ENCODE peak calls at places on chromosomes 1 and 21, in four cellular contexts. X is GM06990; O is WERI-Rb-1; F is CD8-positive, alpha-beta memory T cell. P is an unnamed sample. For H3K27me3, the result is how much of the 10 kb centered on the place peaks cover.

GRCh38 chr1:99781798-99782197 is 15.4 kb upstream of the FRRS1 start:
- DNase-seq in X (no peak), O (no peak), F (no peak), P (no peak)

GRCh38 chr1:200281451-200281850 is 128.4 kb downstream of the ZNF281 start:
- DNase-seq in X (no peak), O (no peak), F (no peak), P (no peak)

GRCh38 chr1:177948336-177948972 is 21.4 kb downstream of the SEC16B start:
- DNase-seq in X (no peak), O (peak), F (no peak), P (no peak)

GRCh38 chr1:221159608-221160007 is 280.4 kb downstream of the HLX start:
- DNase-seq in X (no peak), O (no peak), F (no peak), P (no peak)

GRCh38 chr1:93338426-93338825 is 7.3 kb upstream of the DR1 start:
- DNase-seq in X (no peak), O (no peak), F (no peak), P (peak)

GRCh38 chr1:228374711-228375577 is 31.7 kb downstream of the TRIM11 start:
- DNase-seq in X (no peak), O (no peak), F (no peak), P (peak)

GRCh38 chr1:147892731-147893214 is 9.8 kb upstream of the GJA8 start:
- DNase-seq in X (no peak), O (peak), F (peak), P (no peak)

GRCh38 chr1:147527941-147528936 is 13.1 kb upstream of the BCL9 start:
- DNase-seq in X (no peak), O (no peak), F (no peak), P (no peak)

GRCh38 chr1:61237147-61237546 is 154.8 kb downstream of the NFIA start:
- DNase-seq in X (no peak), O (no peak), F (no peak), P (no peak)

GRCh38 chr1:28144203-28145135 is 32.0 kb downstream of the PTAFR start:
- DNase-seq in X (peak), O (no peak), F (no peak), P (no peak)

GRCh38 chr1:231969078-231969477 is 342.5 kb downstream of the DISC1 start:
- DNase-seq in X (no peak), O (no peak), F (no peak), P (no peak)

DNA sequence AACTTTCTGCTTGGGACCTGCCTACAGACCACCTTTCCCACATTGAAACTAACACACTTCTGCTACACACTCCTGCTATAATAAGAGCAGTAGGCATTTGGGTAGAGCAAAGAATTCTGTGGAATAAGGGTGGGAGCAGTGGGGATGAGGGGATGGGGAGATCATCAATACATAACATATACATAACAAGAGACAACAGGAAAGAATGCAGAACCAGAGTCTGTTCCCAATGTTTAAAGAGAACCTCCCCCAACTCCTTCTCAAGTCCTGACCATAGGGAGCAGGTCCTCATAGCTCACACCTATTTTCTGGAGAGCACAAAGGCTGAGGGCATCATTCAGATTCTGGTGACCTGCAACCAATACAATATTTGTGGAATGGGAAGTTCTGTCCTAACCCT is 121.6 kb upstream of the BARHL2 start:
- DNase-seq in X (no peak), O (no peak), F (no peak), P (no peak)
- H3K27me3 ChIP-seq in X (under half), O (under half), F (half or more), P (under half)

GRCh38 chr21:42617476-42617875 is 35.9 kb upstream of the PDE9A start:
- DNase-seq in X (no peak), O (no peak), F (no peak), P (no peak)

GRCh38 chr21:42614811-42615342 is 38.5 kb upstream of the PDE9A start:
- DNase-seq in X (peak), O (peak), F (peak), P (no peak)

GRCh38 chr21:42616366-42617340 is 36.8 kb upstream of the PDE9A start:
- DNase-seq in X (no peak), O (no peak), F (no peak), P (no peak)

GRCh38 chr21:42614391-42614790 is 39.0 kb upstream of the PDE9A start:
- DNase-seq in X (no peak), O (no peak), F (peak), P (no peak)

GRCh38 chr21:42615924-42616323 is 37.5 kb upstream of the PDE9A start:
- DNase-seq in X (no peak), O (no peak), F (no peak), P (no peak)
- H3K27me3 ChIP-seq in X (under half), O (under half), F (under half), P (under half)

GRCh38 chr1:206107168-206107544 is 10.0 kb downstream of the AVPR1B start:
- DNase-seq in X (no peak), O (no peak), F (no peak), P (no peak)

GRCh38 chr1:206108635-206109034 is 8.6 kb downstream of the AVPR1B start:
- DNase-seq in X (no peak), O (no peak), F (no peak), P (no peak)

GRCh38 chr1:206103979-206104378 is 13.2 kb downstream of the AVPR1B start:
- DNase-seq in X (no peak), O (no peak), F (no peak), P (no peak)

GRCh38 chr1:206105612-206106011 is 11.6 kb downstream of the AVPR1B start:
- DNase-seq in X (no peak), O (no peak), F (no peak), P (no peak)

DNA sequence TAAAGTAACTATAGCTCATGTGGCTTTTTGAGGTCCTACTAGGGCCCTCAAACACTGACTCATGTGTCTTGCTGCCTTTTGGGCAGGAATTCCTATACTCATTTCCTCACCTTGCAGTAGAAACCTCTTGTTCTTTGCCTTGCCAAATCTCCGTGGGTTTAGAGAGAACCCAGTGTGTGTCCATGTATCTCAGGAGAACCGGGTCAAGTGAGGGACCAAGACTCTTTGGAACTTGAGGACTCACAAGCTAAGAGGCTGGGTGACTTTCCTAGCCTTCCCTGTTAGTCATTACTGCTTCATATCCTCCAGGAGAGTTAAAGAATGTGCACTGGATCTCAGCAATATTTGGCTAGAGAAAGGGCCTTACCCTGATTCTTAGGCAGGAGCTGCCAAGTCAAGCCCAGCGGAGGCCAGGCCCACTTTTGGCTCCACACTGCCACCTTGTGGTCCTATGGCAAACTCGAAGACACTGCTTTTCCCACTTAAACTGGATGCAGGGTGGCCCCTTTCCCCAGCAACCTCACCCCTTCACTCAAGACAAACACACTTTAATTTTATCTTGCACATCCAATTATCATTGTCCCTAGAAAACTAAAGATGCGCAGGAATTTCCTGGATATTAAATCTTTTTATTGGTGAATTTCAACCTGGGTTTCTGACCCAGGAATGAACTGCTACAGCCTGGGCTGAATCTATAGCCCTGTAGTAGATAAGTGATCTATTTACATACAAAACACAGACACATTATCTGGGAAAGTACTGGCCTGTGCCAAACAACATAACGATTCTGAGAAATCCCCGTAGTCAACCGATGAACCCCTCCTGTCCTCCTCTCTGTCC is 10.6 kb downstream of the AVPR1B start:
- DNase-seq in X (peak), O (peak), F (peak), P (peak)
- H3K27me3 ChIP-seq in X (under half), O (under half), F (under half), P (under half)

DNA sequence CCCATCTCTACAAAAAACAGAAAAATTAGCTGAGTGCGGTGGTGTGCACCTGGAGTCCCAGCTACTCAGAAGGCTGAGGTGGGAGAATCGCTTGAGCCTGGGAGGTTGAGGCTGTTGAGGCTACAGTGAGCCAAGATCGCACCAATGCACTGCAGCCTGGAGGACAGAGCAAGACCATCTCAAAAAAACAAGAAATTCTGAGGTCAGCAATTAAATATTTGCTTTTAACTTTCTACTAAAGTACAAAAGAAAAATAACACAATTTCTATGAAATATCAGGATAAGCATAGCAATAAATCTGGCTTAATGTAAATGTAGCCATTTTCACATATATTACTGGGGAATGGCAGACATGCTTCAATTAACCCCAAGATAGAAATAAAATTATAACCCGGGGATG is 9.9 kb downstream of the PPP1R15B start:
- DNase-seq in X (no peak), O (no peak), F (no peak), P (no peak)
- H3K27me3 ChIP-seq in X (under half), O (under half), F (under half), P (under half)

DNA sequence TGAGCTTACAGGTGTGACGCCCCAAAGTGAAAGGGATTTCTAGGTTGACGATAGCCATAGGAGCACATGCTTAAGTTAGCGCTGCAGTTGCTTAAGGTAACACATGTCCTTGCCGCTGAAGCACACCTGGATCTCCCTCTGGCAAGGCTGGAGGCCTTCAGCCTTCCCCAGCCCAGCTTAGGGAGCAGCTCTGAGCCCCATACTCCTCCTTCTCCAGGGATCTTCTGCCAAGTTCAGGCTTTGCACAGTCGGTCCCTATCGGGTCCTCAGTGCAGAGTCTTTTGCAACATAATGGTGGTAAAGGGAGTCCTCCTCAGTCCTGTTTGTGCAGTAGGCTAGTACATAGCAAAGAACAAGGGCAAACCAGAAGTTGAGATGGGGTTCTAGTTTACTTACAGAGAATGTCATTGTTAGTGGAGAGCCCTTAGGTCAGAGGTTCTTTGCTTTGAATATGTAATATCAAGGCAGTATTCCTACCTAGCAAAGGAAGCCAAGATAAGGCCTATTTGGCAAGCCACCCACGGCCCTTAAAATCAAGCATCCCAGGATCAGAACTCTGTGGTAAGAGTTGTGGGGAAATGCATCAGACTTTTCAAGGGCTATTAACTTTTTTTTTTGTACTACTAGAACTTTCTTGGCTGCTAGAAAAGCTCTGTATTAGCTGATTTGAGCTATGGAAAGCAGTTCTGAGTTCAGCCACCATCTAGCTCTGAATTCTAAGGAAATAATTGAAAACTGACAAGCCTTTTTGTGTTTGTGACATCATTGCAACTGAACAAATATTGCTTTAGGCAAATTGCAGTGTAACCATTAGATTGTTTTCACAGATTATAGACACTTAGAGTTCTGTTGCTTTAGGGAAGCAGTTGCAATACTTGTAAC is 1.4 kb downstream of the EVA1C start:
- DNase-seq in X (no peak), O (no peak), F (no peak), P (no peak)
- H3K27me3 ChIP-seq in X (under half), O (half or more), F (under half), P (under half)

DNA sequence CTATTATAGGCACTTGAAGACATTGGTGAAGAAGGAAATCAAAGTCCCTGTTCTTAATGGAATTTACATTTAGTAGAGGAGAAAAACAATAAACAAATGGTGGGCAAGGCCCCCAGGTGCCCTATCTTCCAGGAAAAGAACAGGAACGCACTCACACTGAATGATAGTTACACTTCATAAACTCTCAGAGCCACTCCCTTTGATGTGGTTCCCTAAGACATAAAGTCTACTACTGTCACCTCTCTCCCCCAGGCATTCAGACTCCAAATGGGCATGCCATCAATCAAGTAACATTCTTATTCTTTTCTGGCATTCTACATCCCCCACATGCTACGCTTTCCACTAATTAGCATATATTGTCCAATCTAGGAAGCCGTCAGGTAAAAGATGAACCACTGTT is 36.6 kb upstream of the PIGC start:
- DNase-seq in X (no peak), O (no peak), F (no peak), P (no peak)
- H3K27me3 ChIP-seq in X (under half), O (half or more), F (under half), P (under half)

DNA sequence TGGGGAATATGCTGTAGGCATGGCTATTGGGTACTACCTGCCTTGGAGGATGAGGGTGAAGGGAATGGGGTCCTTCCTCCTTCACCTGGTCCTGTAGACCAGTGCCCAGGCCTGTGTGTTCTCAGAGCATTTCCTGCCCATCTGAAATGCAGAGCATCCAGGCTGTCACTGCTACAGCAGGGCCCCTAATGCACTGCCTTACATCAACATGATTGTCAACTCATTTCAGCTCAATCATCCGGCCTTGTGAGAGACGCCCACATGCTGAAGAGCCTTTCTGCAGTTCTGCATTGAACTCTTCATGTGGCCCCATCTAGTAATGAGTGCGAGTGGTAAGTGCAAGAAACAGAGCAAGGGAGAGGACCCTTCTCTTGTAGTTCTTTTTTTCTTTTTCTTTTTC is 39.8 kb upstream of the SRP9 start:
- DNase-seq in X (no peak), O (no peak), F (no peak), P (no peak)
- H3K27me3 ChIP-seq in X (under half), O (under half), F (under half), P (under half)